ENCODE peak calls at places on chromosome 9, in five cellular contexts. I is ovary, S is body of pancreas, Y is heart left ventricle, D is tibial nerve. K is an unnamed sample.
A peak's percentile ranks its signal among the peaks of the same experiment; 100 is the strongest.

GRCh38 chr9:2260401-2261306 is 245.5 kb downstream of the SMARCA2 start:
- DNase-seq in Y (no peak), S (no peak), D (no peak), I (no peak), K (no peak)

GRCh38 chr9:33718987-33719386 is 76.4 kb upstream of the PRSS3 start:
- DNase-seq in S (no peak), I (no peak), D (peak; percentile 12), Y (peak; percentile 34), K (no peak)

GRCh38 chr9:111661150-111661801 is at the start of gene GNG10:
- DNase-seq in S (peak; percentile 58), D (peak; percentile 24), I (peak; percentile 44), Y (peak; percentile 58), K (peak; percentile 95)

GRCh38 chr9:33721674-33722358 is 73.5 kb upstream of the PRSS3 start:
- DNase-seq in I (peak; percentile 77), Y (peak; percentile 81), S (peak; percentile 93), D (peak; percentile 75), K (peak; percentile 96)

GRCh38 chr9:111356567-111357244 is 26.7 kb upstream of the OR2K2 start:
- DNase-seq in D (no peak), Y (no peak), I (peak; percentile 9), S (no peak), K (no peak)

GRCh38 chr9:121278535-121279169 is 10.7 kb downstream of the GSN start:
- DNase-seq in S (peak; percentile 56), D (peak; percentile 90), Y (peak; percentile 77), I (peak; percentile 74), K (no peak)

GRCh38 chr9:70609542-70610286 is 195.3 kb upstream of the KLF9 start:
- DNase-seq in D (peak; percentile 58), S (no peak), Y (peak; percentile 82), I (peak; percentile 62), K (no peak)

GRCh38 chr9:92790542-92791527 is 26.2 kb upstream of the BICD2 start:
- DNase-seq in S (peak; percentile 85), I (peak; percentile 69), Y (peak; percentile 68), D (peak; percentile 95), K (no peak)

GRCh38 chr9:117782931-117783788 is 79.0 kb downstream of the TLR4 start:
- DNase-seq in S (peak; percentile 58), Y (peak; percentile 61), I (peak; percentile 49), D (peak; percentile 73), K (peak; percentile 85)

GRCh38 chr9:2473691-2474090 is 147.9 kb upstream of the VLDLR start:
- DNase-seq in D (no peak), Y (no peak), S (no peak), I (no peak), K (no peak)

GRCh38 chr9:4143951-4144717 is 155.7 kb downstream of the GLIS3 start:
- DNase-seq in D (no peak), I (no peak), S (no peak), Y (no peak), K (no peak)

GRCh38 chr9:84807870-84808385 is 138.4 kb downstream of the NTRK2 start:
- DNase-seq in Y (no peak), I (no peak), D (no peak), S (no peak), K (no peak)

GRCh38 chr9:38068616-38068865 is 486 bp downstream of the SHB start:
- DNase-seq in S (peak; percentile 51), D (no peak), Y (no peak), I (peak; percentile 38), K (no peak)

GRCh38 chr9:133583586-133583985 is 25.6 kb downstream of the FAM163B start:
- DNase-seq in Y (peak; percentile 83), S (no peak), I (no peak), D (no peak), K (no peak)

GRCh38 chr9:38689678-38690077 is 30.3 kb downstream of the FAM240B start:
- DNase-seq in I (peak; percentile 50), D (no peak), S (no peak), Y (no peak), K (no peak)

GRCh38 chr9:123679330-123679987 is 250.5 kb downstream of the DENND1A start:
- DNase-seq in Y (no peak), D (no peak), I (no peak), S (no peak), K (peak; percentile 82)

GRCh38 chr9:105306533-105307140 is 62.2 kb downstream of the SLC44A1 start:
- DNase-seq in I (no peak), S (no peak), D (no peak), Y (no peak), K (no peak)

GRCh38 chr9:135332979-135333748 is 146.4 kb upstream of the PPP1R26 start:
- DNase-seq in I (no peak), Y (no peak), D (no peak), S (peak; percentile 4), K (no peak)

GRCh38 chr9:93267681-93268505 is 84.0 kb downstream of the WNK2 start:
- DNase-seq in D (no peak), S (no peak), I (no peak), Y (no peak), K (peak; percentile 76)

GRCh38 chr9:84371737-84372136 is 31.2 kb upstream of the SLC28A3 start:
- DNase-seq in I (no peak), S (no peak), Y (peak; percentile 27), D (peak; percentile 53), K (no peak)

GRCh38 chr9:71685394-71685793 is 82.9 kb downstream of the CEMIP2 start:
- DNase-seq in S (no peak), D (no peak), I (no peak), Y (no peak), K (no peak)

GRCh38 chr9:92463989-92464388 is 18.3 kb downstream of the ASPN start:
- DNase-seq in S (no peak), I (no peak), Y (no peak), D (no peak), K (no peak)

GRCh38 chr9:111632051-111632450 is 917 bp downstream of the DNAJC25 start:
- DNase-seq in I (no peak), Y (no peak), S (no peak), D (no peak), K (no peak)

GRCh38 chr9:134909511-134910105 is 8.1 kb downstream of the FCN1 start:
- DNase-seq in S (no peak), I (no peak), D (no peak), Y (no peak), K (no peak)

GRCh38 chr9:38732849-38733248 is 12.9 kb upstream of the FAM240B start:
- DNase-seq in I (no peak), Y (no peak), D (no peak), S (no peak), K (no peak)

GRCh38 chr9:130627896-130628792 is 36.2 kb upstream of the PRDM12 start:
- DNase-seq in S (no peak), I (no peak), D (no peak), Y (no peak), K (peak; percentile 25)

GRCh38 chr9:130626249-130626982 is 38.0 kb upstream of the PRDM12 start:
- DNase-seq in D (no peak), I (no peak), S (no peak), Y (peak; percentile 61), K (no peak)

GRCh38 chr9:130627051-130627450 is 37.3 kb upstream of the PRDM12 start:
- DNase-seq in D (no peak), Y (no peak), S (no peak), I (no peak), K (no peak)

GRCh38 chr9:130623466-130623865 is 40.9 kb upstream of the PRDM12 start:
- DNase-seq in S (no peak), Y (no peak), I (no peak), D (no peak), K (no peak)

GRCh38 chr9:130624154-130624553 is 40.2 kb upstream of the PRDM12 start:
- DNase-seq in D (no peak), S (no peak), Y (no peak), I (no peak), K (no peak)
- H3K4me1 ChIP-seq in D (no peaks in the 10 kb centered on the region), S (no peaks in the 10 kb centered on the region), Y (peaks cover 15% of the 10 kb centered on the region), I (no peaks in the 10 kb centered on the region), K (no peaks in the 10 kb centered on the region)

GRCh38 chr9:469672-470040 is 255.0 kb downstream of the DOCK8 start:
- DNase-seq in Y (peak; percentile 32), I (no peak), S (no peak), D (peak; percentile 8), K (peak; percentile 88)

GRCh38 chr9:470795-471194 is 256.1 kb downstream of the DOCK8 start:
- DNase-seq in S (no peak), Y (no peak), I (no peak), D (no peak), K (no peak)

GRCh38 chr9:468766-469496 is 254.3 kb downstream of the DOCK8 start:
- DNase-seq in D (no peak), Y (no peak), S (no peak), I (no peak), K (no peak)

GRCh38 chr9:471320-471719 is 256.7 kb downstream of the DOCK8 start:
- DNase-seq in S (no peak), Y (no peak), D (no peak), I (no peak), K (no peak)

DNA sequence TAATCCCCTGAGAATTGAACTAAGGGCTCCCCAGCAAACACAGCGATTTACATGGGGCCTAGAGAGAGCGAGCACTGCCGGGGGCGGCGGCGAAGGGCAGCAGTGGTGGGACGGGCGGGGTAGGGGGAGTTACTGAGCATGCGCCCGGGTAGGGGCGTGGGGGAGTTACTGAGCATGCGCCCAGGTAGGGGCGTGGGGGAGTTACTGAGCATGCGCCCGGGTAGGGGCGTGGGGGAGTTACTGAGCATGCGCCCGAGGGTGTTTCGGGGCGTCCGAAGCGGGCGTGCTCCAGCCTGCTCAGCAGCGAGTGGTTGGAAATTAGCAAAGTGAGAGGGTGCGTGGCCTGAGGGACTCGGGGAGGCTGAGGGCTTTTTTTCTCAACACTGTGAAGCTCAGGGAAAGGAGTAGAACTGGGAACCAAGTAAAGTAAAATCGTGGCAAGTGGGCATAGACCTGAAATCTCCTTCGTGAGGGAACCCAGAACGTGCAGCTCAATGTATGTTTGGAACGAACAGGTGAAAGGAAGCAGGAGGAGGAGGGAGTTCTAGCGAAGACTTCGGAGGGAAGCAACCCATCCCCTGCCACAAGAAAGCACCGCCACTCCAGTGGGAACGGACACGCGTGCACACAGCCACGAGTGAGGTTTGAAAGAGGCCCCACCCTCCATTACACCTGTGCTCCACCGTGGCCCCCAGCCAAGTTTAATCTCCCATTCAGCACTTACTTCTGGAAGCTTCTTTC is 255.5 kb downstream of the DOCK8 start:
- DNase-seq in S (peak; percentile 89), I (peak; percentile 88), D (peak; percentile 61), Y (peak; percentile 92), K (peak; percentile 94)
- TF ChIP-seq POLR2A in S (no peak), I (no peak), D (peak; percentile 53), Y (no peak), K (no peak)

GRCh38 chr9:128552744-128553221 is 396 bp downstream of the SPTAN1 start:
- DNase-seq in S (no peak), Y (peak; percentile 56), D (no peak), I (no peak), K (peak; percentile 92)

GRCh38 chr9:128553695-128554094 is 1.3 kb downstream of the SPTAN1 start:
- DNase-seq in I (no peak), S (no peak), Y (no peak), D (no peak), K (no peak)

GRCh38 chr9:128555180-128555721 is 2.9 kb downstream of the SPTAN1 start:
- DNase-seq in S (peak; percentile 25), Y (no peak), I (no peak), D (no peak), K (no peak)

GRCh38 chr9:128556276-128556675 is 3.9 kb downstream of the SPTAN1 start:
- DNase-seq in Y (no peak), D (no peak), I (no peak), S (no peak), K (no peak)

GRCh38 chr9:128554155-128554862 is 1.9 kb downstream of the SPTAN1 start:
- DNase-seq in D (peak; percentile 62), I (peak; percentile 59), S (peak; percentile 39), Y (peak; percentile 63), K (no peak)
- H3K4me1 ChIP-seq in D (no peaks in the 10 kb centered on the region), I (peaks cover 10% of the 10 kb centered on the region), S (peaks cover 56% of the 10 kb centered on the region), Y (peaks cover 78% of the 10 kb centered on the region), K (peaks cover 91% of the 10 kb centered on the region)

GRCh38 chr9:36935332-36935731 is 98.7 kb downstream of the PAX5 start:
- DNase-seq in D (no peak), I (no peak), Y (no peak), S (no peak), K (no peak)
- TF ChIP-seq POLR2A in D (no peak), I (no peak), Y (no peak), S (no peak), K (no peak)

K was measured in spleen.